ENCODE peak calls at places on chromosomes 2 and 18, in ten cellular contexts. P is RWPE1, U is HCT116, Z is sigmoid colon, B is body of pancreas, Y is right lobe of liver, X is endothelial cell, S is astrocyte of the spinal cord, H is PC-9, M is heart right ventricle. D is an unnamed sample.

GRCh38 chr2:109615637-109616144 is 1.5 kb downstream of the SOWAHC start:
- DNase-seq in P (peak), U (no peak), Z (no peak), B (no peak), Y (peak), X (peak), S (no peak), H (no peak), M (no peak), D (no peak)

GRCh38 chr2:239226677-239227076 is 174.1 kb downstream of the HDAC4 start:
- DNase-seq in P (no peak), U (no peak), Z (peak), B (no peak), Y (peak), X (no peak), S (no peak), H (no peak), M (no peak), D (no peak)

GRCh38 chr18:45837283-45838070 is 12.0 kb downstream of the SIGLEC15 start:
- DNase-seq in P (no peak), U (no peak), Z (no peak), B (peak), Y (no peak), X (peak), S (peak), H (no peak), M (peak), D (peak)

GRCh38 chr2:195810340-195811098 is 153.5 kb downstream of the SLC39A10 start:
- DNase-seq in P (peak), U (no peak), Z (no peak), B (no peak), Y (no peak), X (no peak), S (no peak), H (no peak), M (no peak), D (no peak)

GRCh38 chr2:118689456-118689855 is 158.0 kb downstream of the EN1 start:
- DNase-seq in P (no peak), U (no peak), Z (no peak), B (no peak), Y (no peak), X (no peak), S (no peak), H (no peak), M (no peak), D (no peak)

GRCh38 chr18:47151457-47151856 is 1.2 kb upstream of the HDHD2 start:
- DNase-seq in P (no peak), U (no peak), Z (no peak), B (no peak), Y (no peak), X (no peak), S (no peak), H (no peak), M (no peak), D (no peak)

GRCh38 chr18:73060666-73061270 is 193.0 kb upstream of the NETO1 start:
- DNase-seq in P (no peak), U (no peak), Z (no peak), B (no peak), Y (no peak), X (no peak), S (peak), H (no peak), M (no peak), D (no peak)

GRCh38 chr18:21264651-21265050 is 22.6 kb downstream of the GREB1L start:
- DNase-seq in P (no peak), U (no peak), Z (no peak), B (peak), Y (peak), X (no peak), S (peak), H (peak), M (no peak), D (no peak)

GRCh38 chr18:51234117-51235010 is 36.9 kb upstream of the MEX3C start:
- DNase-seq in P (no peak), U (no peak), Z (no peak), B (no peak), Y (no peak), X (no peak), S (no peak), H (peak), M (no peak), D (no peak)

GRCh38 chr2:32832821-32833220 is 113.9 kb upstream of the LTBP1 start:
- DNase-seq in P (no peak), U (no peak), Z (no peak), B (no peak), Y (no peak), X (no peak), S (peak), H (no peak), M (no peak), D (no peak)

GRCh38 chr2:239257511-239257937 is 143.3 kb downstream of the HDAC4 start:
- DNase-seq in P (peak), U (peak), Z (peak), B (no peak), Y (no peak), X (no peak), S (peak), H (peak), M (no peak), D (no peak)

GRCh38 chr2:135944625-135945024 is 40.8 kb downstream of the DARS1 start:
- DNase-seq in P (no peak), U (no peak), Z (no peak), B (no peak), Y (no peak), X (no peak), S (no peak), H (no peak), M (no peak), D (no peak)

GRCh38 chr2:85601771-85602475 is 575 bp downstream of the TMEM150A start:
- DNase-seq in P (no peak), U (no peak), Z (peak), B (peak), Y (peak), X (no peak), S (peak), H (no peak), M (peak), D (no peak)

GRCh38 chr2:62014102-62014501 is 108.6 kb downstream of the COMMD1 start:
- DNase-seq in P (no peak), U (no peak), Z (peak), B (peak), Y (peak), X (no peak), S (peak), H (no peak), M (peak), D (no peak)

GRCh38 chr2:46644690-46645385 is 165.5 kb downstream of the TMEM247 start:
- DNase-seq in P (no peak), U (no peak), Z (no peak), B (no peak), Y (no peak), X (no peak), S (no peak), H (peak), M (no peak), D (no peak)

GRCh38 chr2:45891719-45892118 is 240.2 kb downstream of the PRKCE start:
- DNase-seq in P (no peak), U (no peak), Z (no peak), B (peak), Y (no peak), X (no peak), S (no peak), H (no peak), M (no peak), D (no peak)

GRCh38 chr2:190446750-190447516 is 38.8 kb downstream of the MFSD6 start:
- DNase-seq in P (no peak), U (no peak), Z (no peak), B (no peak), Y (no peak), X (no peak), S (no peak), H (no peak), M (no peak), D (no peak)

GRCh38 chr2:101814752-101815151 is 117.2 kb downstream of the MAP4K4 start:
- DNase-seq in P (no peak), U (no peak), Z (no peak), B (no peak), Y (no peak), X (no peak), S (no peak), H (no peak), M (no peak), D (no peak)

GRCh38 chr2:186639939-186640338 is 50.1 kb downstream of the ITGAV start:
- DNase-seq in P (no peak), U (no peak), Z (no peak), B (no peak), Y (no peak), X (no peak), S (no peak), H (no peak), M (no peak), D (no peak)

GRCh38 chr2:84395819-84396218 is 63.3 kb downstream of the SUCLG1 start:
- DNase-seq in P (no peak), U (no peak), Z (no peak), B (no peak), Y (no peak), X (no peak), S (peak), H (no peak), M (no peak), D (no peak)

GRCh38 chr18:77119851-77120491 is 12.6 kb downstream of the MBP start:
- DNase-seq in P (no peak), U (no peak), Z (peak), B (no peak), Y (peak), X (no peak), S (no peak), H (no peak), M (no peak), D (no peak)

GRCh38 chr18:40529478-40529877 is 1425.6 kb upstream of the PIK3C3 start:
- DNase-seq in P (no peak), U (no peak), Z (no peak), B (no peak), Y (no peak), X (no peak), S (peak), H (no peak), M (no peak), D (no peak)

GRCh38 chr2:59756145-59756544 is 797.3 kb downstream of the BCL11A start:
- DNase-seq in P (no peak), U (no peak), Z (no peak), B (no peak), Y (no peak), X (no peak), S (no peak), H (no peak), M (no peak), D (no peak)

GRCh38 chr2:59752512-59752911 is 800.9 kb downstream of the BCL11A start:
- DNase-seq in P (no peak), U (no peak), Z (no peak), B (no peak), Y (no peak), X (no peak), S (no peak), H (no peak), M (no peak), D (no peak)

DNA sequence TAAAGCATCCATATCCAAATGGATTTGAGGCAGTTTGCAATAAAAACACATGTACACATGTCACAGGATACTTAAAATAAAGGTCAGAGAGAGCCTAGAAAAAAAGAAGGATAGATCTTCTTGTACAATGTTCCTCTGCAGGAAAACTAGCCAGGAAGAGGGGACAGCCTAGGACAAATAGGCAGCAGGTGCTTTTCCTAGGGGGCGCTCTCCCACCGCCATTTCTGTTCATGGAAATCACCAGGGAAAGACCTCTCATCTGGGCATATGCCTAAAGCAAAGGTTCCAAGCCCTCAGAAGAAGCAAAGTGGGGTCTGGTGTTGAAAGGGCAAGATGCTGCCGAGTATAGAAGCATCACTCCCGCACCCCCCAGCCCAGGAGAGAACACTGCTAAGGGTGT is 799.1 kb downstream of the BCL11A start:
- DNase-seq in P (no peak), U (no peak), Z (no peak), B (peak), Y (no peak), X (peak), S (no peak), H (no peak), M (no peak), D (no peak)
- TF ChIP-seq CTCF in P (no peak), U (no peak), Z (no peak), B (no peak), Y (no peak), X (no peak), S (no peak), H (peak), M (no peak), D (peak)

GRCh38 chr2:144452169-144453038 is 67.5 kb downstream of the ZEB2 start:
- DNase-seq in P (no peak), U (no peak), Z (no peak), B (no peak), Y (no peak), X (peak), S (peak), H (no peak), M (no peak), D (no peak)
- TF ChIP-seq CTCF in P (no peak), U (peak), Z (no peak), B (no peak), Y (no peak), X (peak), S (peak), H (no peak), M (peak), D (peak)

DNA sequence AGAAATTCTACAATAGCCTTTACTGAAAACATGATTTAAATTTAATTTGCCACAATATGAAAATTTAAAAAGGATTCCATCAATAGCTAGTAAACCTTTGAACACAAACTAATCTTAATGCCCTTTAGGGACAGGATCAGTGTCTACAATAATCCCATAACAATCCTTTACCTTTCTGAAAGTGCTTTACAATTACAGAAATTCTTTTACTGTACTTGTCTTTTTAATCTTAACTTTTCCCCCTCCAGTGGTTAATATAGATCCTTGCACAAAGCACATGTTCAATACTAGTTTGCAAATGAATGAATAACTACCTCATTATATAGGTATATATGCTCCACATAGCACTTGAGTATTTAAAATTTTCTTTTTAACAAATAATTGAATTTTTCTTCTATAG is 122.6 kb downstream of the PLEKHA3 start:
- DNase-seq in P (no peak), U (no peak), Z (no peak), B (no peak), Y (no peak), X (no peak), S (no peak), H (no peak), M (no peak), D (no peak)
- TF ChIP-seq CTCF in P (no peak), U (no peak), Z (no peak), B (no peak), Y (no peak), X (no peak), S (no peak), H (no peak), M (no peak), D (no peak)

DNA sequence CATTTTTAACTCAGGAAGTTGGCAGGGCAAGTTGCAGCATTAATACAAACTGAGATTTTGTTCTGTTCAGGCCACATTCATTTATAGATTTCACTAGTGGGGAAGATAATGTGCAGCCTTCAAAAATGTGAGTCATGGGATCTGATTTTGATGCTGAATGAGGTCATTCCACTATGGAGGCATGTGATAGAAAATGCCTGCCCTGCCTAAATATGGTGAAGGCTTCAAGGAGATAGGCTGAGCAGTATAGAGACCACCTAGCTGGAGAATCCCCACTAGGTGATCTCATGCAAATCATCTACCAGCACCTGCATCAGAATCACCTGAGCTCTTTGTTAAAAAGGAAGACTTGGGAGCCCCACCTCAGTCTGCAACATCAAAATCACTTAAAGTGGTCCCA is 43.7 kb downstream of the PAX3 start:
- DNase-seq in P (no peak), U (no peak), Z (no peak), B (no peak), Y (no peak), X (no peak), S (no peak), H (no peak), M (no peak), D (no peak)
- TF ChIP-seq CTCF in P (no peak), U (no peak), Z (no peak), B (no peak), Y (no peak), X (no peak), S (no peak), H (no peak), M (no peak), D (no peak)

GRCh38 chr2:15058015-15058414 is 425.5 kb downstream of the LRATD1 start:
- DNase-seq in P (no peak), U (peak), Z (no peak), B (no peak), Y (no peak), X (no peak), S (no peak), H (no peak), M (no peak), D (no peak)
- TF ChIP-seq CTCF in P (no peak), U (peak), Z (no peak), B (no peak), Y (no peak), X (peak), S (peak), H (peak), M (no peak), D (peak)

GRCh38 chr2:127525692-127526141 is 572 bp downstream of the IWS1 start:
- DNase-seq in P (peak), U (no peak), Z (no peak), B (peak), Y (no peak), X (peak), S (peak), H (peak), M (no peak), D (no peak)

GRCh38 chr2:127528487-127528886 is 2.2 kb upstream of the IWS1 start:
- DNase-seq in P (no peak), U (no peak), Z (no peak), B (no peak), Y (no peak), X (no peak), S (no peak), H (no peak), M (no peak), D (no peak)

GRCh38 chr2:127526940-127527804 is 883 bp upstream of the IWS1 start:
- DNase-seq in P (peak), U (peak), Z (no peak), B (no peak), Y (no peak), X (no peak), S (no peak), H (peak), M (no peak), D (no peak)

GRCh38 chr2:127523269-127523930 is 2.9 kb downstream of the IWS1 start:
- DNase-seq in P (no peak), U (no peak), Z (no peak), B (no peak), Y (no peak), X (no peak), S (no peak), H (peak), M (no peak), D (no peak)

GRCh38 chr2:127526142-127526939 is at the start of gene IWS1:
- DNase-seq in P (peak), U (peak), Z (peak), B (peak), Y (peak), X (peak), S (peak), H (peak), M (peak), D (peak)
- TF ChIP-seq CTCF in P (no peak), U (no peak), Z (peak), B (peak), Y (peak), X (no peak), S (peak), H (no peak), M (peak), D (peak)

DNA sequence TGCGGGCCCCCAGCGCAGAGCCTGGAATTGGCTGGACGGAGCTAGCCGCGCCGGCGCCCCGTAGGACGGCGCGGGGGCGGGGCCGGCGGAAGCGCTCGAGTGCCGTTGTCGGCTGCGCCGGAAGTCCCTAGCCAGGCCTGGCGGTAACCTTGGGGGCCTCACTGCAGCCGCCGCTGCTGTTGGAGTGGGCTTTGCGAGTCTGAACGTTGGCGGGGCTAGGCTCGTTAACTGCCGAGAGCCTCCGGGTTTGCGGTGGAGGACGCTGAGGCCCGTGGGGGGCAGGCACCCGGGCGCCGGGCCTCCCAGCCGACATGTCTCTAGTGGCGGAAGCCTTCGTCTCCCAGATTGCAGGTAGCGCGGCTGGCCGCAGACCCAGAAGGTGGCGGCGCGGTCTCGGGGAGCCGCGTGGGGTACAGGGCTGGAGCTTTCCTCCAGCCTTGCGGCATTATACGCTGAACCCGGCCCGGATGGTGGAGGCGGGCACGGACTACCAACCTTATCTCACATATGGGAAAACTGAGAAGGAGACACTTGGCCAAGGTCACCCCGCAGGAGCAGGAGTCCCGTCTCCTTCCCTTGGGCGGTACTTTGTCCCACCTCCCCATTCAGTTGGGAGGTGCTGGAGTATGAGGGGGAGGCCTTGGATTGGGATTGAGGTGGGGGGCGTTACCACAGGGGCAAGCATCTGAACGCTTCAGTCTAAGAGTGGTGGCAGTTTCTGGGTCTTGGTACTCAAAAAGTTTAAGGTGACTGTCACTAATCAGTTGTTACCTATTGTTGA is at the start of gene MTX2:
- DNase-seq in P (peak), U (peak), Z (peak), B (peak), Y (peak), X (peak), S (peak), H (peak), M (peak), D (peak)
- TF ChIP-seq CTCF in P (no peak), U (peak), Z (peak), B (peak), Y (peak), X (no peak), S (no peak), H (peak), M (no peak), D (peak)

D was measured in progenitor cell of endocrine pancreas.